ENCODE peak calls at places on chromosome 11, in five cellular contexts. U, A, Z, R and T are unnamed samples.

GRCh38 chr11:127493330-127493729 is 492.8 kb upstream of the KIRREL3 start:
- DNase-seq in Z (no peak), R (no peak), U (no peak), A (no peak), T (no peak)

GRCh38 chr11:57144075-57144474 is 37.7 kb upstream of the LRRC55 start:
- DNase-seq in A (no peak), R (no peak), Z (no peak), U (no peak), T (no peak)

GRCh38 chr11:133081730-133082452 is 450.4 kb downstream of the OPCML start:
- DNase-seq in R (no peak), A (no peak), Z (no peak), U (no peak), T (no peak)

GRCh38 chr11:7576671-7577225 is 62.9 kb downstream of the PPFIBP2 start:
- DNase-seq in A (no peak), R (no peak), U (no peak), Z (no peak), T (no peak)

GRCh38 chr11:90133560-90134145 is 810 bp upstream of the NAALAD2 start:
- DNase-seq in R (no peak), U (no peak), A (no peak), Z (no peak), T (no peak)

GRCh38 chr11:70699294-70700221 is 301.2 kb downstream of the CTTN start:
- DNase-seq in A (no peak), Z (no peak), R (no peak), U (no peak), T (no peak)

GRCh38 chr11:32527776-32528175 is 55.9 kb upstream of the EIF3M start:
- DNase-seq in Z (no peak), U (no peak), A (no peak), R (no peak), T (no peak)

GRCh38 chr11:118217575-118217974 is 7.2 kb downstream of the JAML start:
- DNase-seq in R (no peak), A (no peak), Z (no peak), U (no peak), T (no peak)

GRCh38 chr11:96964661-96965060 is 574.8 kb downstream of the JRKL start:
- DNase-seq in Z (no peak), R (no peak), U (no peak), A (no peak), T (no peak)

GRCh38 chr11:64356498-64357411 is 2.2 kb upstream of the RPS6KA4 start:
- DNase-seq in Z (peak; percentile 88), R (no peak), A (peak; percentile 57), U (no peak), T (no peak)

GRCh38 chr11:33588056-33588455 is 112.6 kb downstream of the C11orf91 start:
- DNase-seq in Z (no peak), U (no peak), A (no peak), R (no peak), T (no peak)

GRCh38 chr11:86749376-86749775 is 51.0 kb upstream of the PRSS23 start:
- DNase-seq in Z (no peak), R (no peak), A (no peak), U (no peak), T (no peak)
- TF ChIP-seq CTCF in Z (no peak), R (no peak), A (no peak), U (no peak), T (no peak)

GRCh38 chr11:27505781-27506180 is 788 bp downstream of the LIN7C start:
- DNase-seq in U (no peak), R (no peak), A (no peak), Z (no peak), T (no peak)

GRCh38 chr11:27507561-27508322 is 1.2 kb upstream of the LIN7C start:
- DNase-seq in U (no peak), R (no peak), A (no peak), Z (no peak), T (no peak)

GRCh38 chr11:27509953-27510352 is 3.4 kb upstream of the LIN7C start:
- DNase-seq in A (no peak), Z (no peak), R (no peak), U (no peak), T (no peak)

GRCh38 chr11:27501102-27501501 is 5.5 kb downstream of the LIN7C start:
- DNase-seq in U (no peak), R (no peak), A (no peak), Z (no peak), T (no peak)

GRCh38 chr11:27506200-27507182 is at the start of gene LIN7C:
- DNase-seq in R (peak; percentile 98), U (peak; percentile 95), Z (peak; percentile 94), A (peak; percentile 97), T (peak; percentile 98)
- TF ChIP-seq EP300 in R (no peak), U (no peak), Z (no peak), A (no peak), T (peak; percentile 97)

DNA sequence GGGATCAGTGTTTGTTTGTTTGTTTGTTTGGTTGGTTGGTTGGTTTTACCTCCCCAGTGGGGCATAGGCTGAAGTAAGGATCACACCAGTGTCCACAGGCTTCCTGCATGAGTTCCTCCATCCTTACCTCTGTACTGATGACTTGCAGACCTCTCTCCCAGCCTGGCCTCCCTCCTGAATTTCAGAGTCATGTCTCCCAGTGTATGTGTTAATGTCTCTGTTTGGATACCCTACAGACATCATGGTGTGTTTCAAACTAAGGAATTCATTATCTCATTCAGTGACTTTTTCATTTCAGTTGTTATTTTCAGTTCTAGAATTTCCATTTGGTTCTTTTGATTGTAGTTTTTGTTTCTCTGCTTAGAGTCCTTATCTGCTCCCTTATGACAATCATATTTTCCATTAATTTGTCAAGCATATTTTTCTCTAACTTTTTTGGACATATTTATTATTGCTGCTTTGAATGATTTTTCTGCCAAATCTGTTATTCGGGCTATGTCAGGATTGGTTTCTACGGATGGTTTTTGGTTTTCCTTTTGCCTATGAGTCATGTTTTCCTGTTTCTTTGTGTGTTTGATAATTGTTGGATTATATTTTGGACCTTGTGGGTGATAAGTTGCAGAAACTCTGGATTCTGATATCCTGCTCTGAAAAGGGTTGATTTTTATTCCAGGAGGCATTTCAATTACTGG is 23.6 kb downstream of the MYEOV start:
- DNase-seq in R (no peak), Z (no peak), A (no peak), U (no peak), T (no peak)
- H3K4me3 ChIP-seq in R (no peak overlapping the region), Z (no peak overlapping the region), A (no peak overlapping the region), U (no peak overlapping the region), T (no peak overlapping the region)

GRCh38 chr11:104151404-104152204 is 12.3 kb downstream of the PDGFD start:
- DNase-seq in Z (no peak), R (no peak), A (no peak), U (no peak), T (no peak)
- TF ChIP-seq CTCF in Z (no peak), R (peak; percentile 21), A (no peak), U (no peak), T (no peak)

GRCh38 chr11:1153105-1153950 is 4.4 kb upstream of the MUC5AC start:
- DNase-seq in Z (peak; percentile 45), A (no peak), U (peak; percentile 15), R (no peak), T (no peak)
- TF ChIP-seq EP300 in Z (no peak), A (no peak), U (no peak), R (no peak), T (no peak)

GRCh38 chr11:73173755-73174494 is 31.8 kb upstream of the FCHSD2 start:
- DNase-seq in A (peak; percentile 56), Z (no peak), R (peak; percentile 47), U (no peak), T (no peak)
- H3K4me3 ChIP-seq in A (no peak overlapping the region), Z (no peak overlapping the region), R (no peak overlapping the region), U (no peak overlapping the region), T (no peak overlapping the region)

GRCh38 chr11:19116971-19117759 is at the start of gene ZDHHC13:
- DNase-seq in U (peak; percentile 98), R (peak; percentile 98), A (peak; percentile 98), Z (peak; percentile 97), T (peak; percentile 86)
- TF ChIP-seq CTCF in U (peak; percentile 10), R (no peak), A (no peak), Z (peak; percentile 51), T (no peak)